ENCODE peak calls at places on chromosome 6, in four cellular contexts. M is A549, H is SK-N-SH, S is suprapubic skin. C is an unnamed sample.

GRCh38 chr6:131372535-131372934 is 200.5 kb upstream of the ARG1 start:
- DNase-seq in M (no peak), H (no peak), S (no peak), C (no peak)

GRCh38 chr6:149150999-149151398 is 166.5 kb upstream of the TAB2 start:
- DNase-seq in M (no peak), H (no peak), S (no peak), C (no peak)

GRCh38 chr6:52362443-52363221 is 681 bp downstream of the PAQR8 start:
- DNase-seq in M (peak; percentile 8), H (peak; percentile 72), S (peak; percentile 75), C (peak; percentile 65)

GRCh38 chr6:8102122-8102958 is at the start of gene EEF1E1:
- DNase-seq in M (peak; percentile 89), H (peak; percentile 95), S (peak; percentile 96), C (peak; percentile 95)

GRCh38 chr6:53956068-53956711 is 155.1 kb upstream of the MLIP start:
- DNase-seq in M (peak; percentile 56), H (no peak), S (peak; percentile 60), C (peak; percentile 84)

GRCh38 chr6:80217799-80218198 is 111.3 kb downstream of the BCKDHB start:
- DNase-seq in M (no peak), H (no peak), S (no peak), C (peak; percentile 87)

GRCh38 chr6:158115102-158115501 is 53.0 kb downstream of the SERAC1 start:
- DNase-seq in M (no peak), H (no peak), S (no peak), C (no peak)

GRCh38 chr6:106629103-106629858 is at the start of the genes QRSL1 and RTN4IP1:
- DNase-seq in M (peak; percentile 96), H (peak; percentile 96), S (peak; percentile 91), C (peak; percentile 91)

GRCh38 chr6:100138346-100139022 is 144.5 kb upstream of the MCHR2 start:
- DNase-seq in M (no peak), H (no peak), S (no peak), C (no peak)

GRCh38 chr6:43769526-43770416 is at the start of gene VEGFA:
- DNase-seq in M (peak; percentile 84), H (peak; percentile 98), S (peak; percentile 94), C (peak; percentile 94)
- TF ChIP-seq EP300 in M (no peak), H (no peak), S (no peak), C (no peak)

DNA sequence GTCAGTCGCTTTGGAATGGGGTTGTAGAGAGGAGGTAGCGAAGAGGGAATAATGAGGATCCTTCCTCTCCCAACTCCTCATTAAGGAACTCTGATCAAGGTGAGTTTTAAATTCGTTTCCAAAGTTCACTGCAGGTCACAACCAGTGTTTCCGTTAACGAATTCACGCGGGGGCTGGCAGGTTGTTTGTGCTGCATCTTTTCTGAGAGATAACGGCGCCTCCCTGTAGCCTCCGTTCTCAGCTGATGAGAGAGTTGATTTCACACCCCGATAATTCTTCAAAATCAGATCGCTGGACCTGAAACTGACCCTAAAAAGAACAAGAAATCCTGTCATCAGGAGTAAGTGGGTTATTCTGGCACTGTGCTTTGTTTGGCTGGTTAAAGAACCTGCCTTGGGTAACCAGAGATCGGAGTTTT is 33.2 kb upstream of the BTN3A2 start:
- DNase-seq in M (no peak), H (no peak), S (no peak), C (no peak)
- H3K27ac ChIP-seq in M (peak overlapping the region; percentile 70), H (no peak overlapping the region), S (no peak overlapping the region), C (no peak overlapping the region)

GRCh38 chr6:164283574-164283973 is 869.1 kb downstream of the QKI start:
- DNase-seq in M (no peak), H (no peak), S (no peak), C (no peak)
- H3K9me3 ChIP-seq in M (no peaks in the 10 kb centered on the region), H (no peaks in the 10 kb centered on the region), S (no peaks in the 10 kb centered on the region), C (no peaks in the 10 kb centered on the region)

GRCh38 chr6:41714556-41715273 is 20.7 kb downstream of the TFEB start:
- DNase-seq in M (no peak), H (no peak), S (no peak), C (no peak)

GRCh38 chr6:41713161-41713649 is 22.2 kb downstream of the TFEB start:
- DNase-seq in M (peak; percentile 77), H (no peak), S (no peak), C (peak; percentile 90)

GRCh38 chr6:41713650-41714291 is 21.6 kb downstream of the TFEB start:
- DNase-seq in M (peak; percentile 56), H (no peak), S (no peak), C (no peak)

GRCh38 chr6:41711323-41712038 is 23.9 kb downstream of the TFEB start:
- DNase-seq in M (no peak), H (no peak), S (no peak), C (no peak)

DNA sequence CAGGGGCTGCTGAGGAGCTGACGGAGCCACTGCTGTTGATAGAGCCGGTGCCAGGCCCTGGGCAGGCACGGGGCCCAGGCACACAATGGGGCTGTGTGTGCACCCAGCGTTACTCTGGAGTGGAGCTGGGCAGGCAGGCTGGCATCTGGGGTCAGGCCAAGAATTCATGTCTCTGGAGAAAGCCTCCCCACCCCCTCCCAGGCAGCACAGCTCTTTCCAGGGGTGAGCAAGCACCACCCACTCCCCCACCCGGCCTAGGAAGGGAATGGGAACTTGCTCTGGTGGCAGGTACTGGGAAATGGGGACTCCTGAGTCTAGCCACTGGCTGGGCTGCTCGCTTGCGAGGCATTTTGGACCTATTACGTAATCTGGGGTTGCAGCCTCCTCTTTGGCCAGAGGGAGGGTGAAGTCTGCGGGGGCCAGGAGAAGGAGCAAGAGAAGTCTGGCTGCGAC is 22.7 kb downstream of the TFEB start:
- DNase-seq in M (peak; percentile 81), H (no peak), S (no peak), C (peak; percentile 89)
- TF ChIP-seq EP300 in M (no peak), H (no peak), S (no peak), C (no peak)

DNA sequence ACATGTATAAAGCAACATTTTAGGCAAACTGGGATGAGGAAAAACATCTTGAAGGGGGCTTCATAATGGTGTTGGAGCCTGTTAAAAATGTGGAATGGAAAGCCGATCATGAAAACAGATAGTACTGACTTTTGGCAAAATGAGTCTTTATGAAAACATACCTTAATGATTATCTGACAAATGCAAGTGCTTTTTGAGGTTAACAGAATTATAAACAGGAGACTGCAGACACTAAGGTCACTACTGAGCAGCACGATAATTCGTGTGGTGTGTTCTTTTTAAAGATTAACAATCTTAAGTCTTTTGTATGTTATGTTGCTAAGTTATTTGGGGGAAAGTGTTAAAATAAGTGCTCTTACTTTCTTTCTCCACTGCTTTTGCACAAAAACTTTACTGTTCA is 73.0 kb downstream of the CDYL start:
- DNase-seq in M (no peak), H (no peak), S (no peak), C (no peak)
- H3K27ac ChIP-seq in M (no peak overlapping the region), H (no peak overlapping the region), S (no peak overlapping the region), C (no peak overlapping the region)

GRCh38 chr6:169915769-169916550 is 164.5 kb downstream of the ERMARD start:
- DNase-seq in M (no peak), H (no peak), S (no peak), C (no peak)

GRCh38 chr6:169918239-169918953 is 167.0 kb downstream of the ERMARD start:
- DNase-seq in M (no peak), H (peak; percentile 71), S (no peak), C (peak; percentile 37)

GRCh38 chr6:169918954-169919549 is 167.6 kb downstream of the ERMARD start:
- DNase-seq in M (no peak), H (no peak), S (no peak), C (peak; percentile 36)

GRCh38 chr6:169920359-169921020 is 169.1 kb downstream of the ERMARD start:
- DNase-seq in M (no peak), H (no peak), S (no peak), C (peak; percentile 26)

DNA sequence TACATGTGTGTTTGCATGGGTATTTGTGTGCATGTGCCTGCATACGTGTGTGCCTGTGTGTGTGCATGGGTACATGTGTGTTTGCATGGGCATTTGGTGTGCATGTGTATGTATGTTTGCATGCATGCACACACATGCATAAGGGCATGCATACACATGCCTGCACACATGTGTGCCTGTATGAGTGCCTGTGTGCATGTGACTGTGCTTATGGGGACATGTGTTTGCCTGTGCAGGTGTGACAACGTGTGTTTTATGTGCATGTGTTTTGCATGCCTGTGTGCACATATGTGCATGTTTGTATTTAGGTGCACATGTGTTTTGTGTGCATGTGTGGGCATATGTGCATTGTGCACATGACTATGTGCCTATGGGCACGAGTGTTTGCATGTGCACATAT is 165.7 kb downstream of the ERMARD start:
- DNase-seq in M (no peak), H (no peak), S (no peak), C (peak; percentile 21)
- H3K9me3 ChIP-seq in M (no peaks in the 10 kb centered on the region), H (no peaks in the 10 kb centered on the region), S (no peaks in the 10 kb centered on the region), C (no peaks in the 10 kb centered on the region)

DNA sequence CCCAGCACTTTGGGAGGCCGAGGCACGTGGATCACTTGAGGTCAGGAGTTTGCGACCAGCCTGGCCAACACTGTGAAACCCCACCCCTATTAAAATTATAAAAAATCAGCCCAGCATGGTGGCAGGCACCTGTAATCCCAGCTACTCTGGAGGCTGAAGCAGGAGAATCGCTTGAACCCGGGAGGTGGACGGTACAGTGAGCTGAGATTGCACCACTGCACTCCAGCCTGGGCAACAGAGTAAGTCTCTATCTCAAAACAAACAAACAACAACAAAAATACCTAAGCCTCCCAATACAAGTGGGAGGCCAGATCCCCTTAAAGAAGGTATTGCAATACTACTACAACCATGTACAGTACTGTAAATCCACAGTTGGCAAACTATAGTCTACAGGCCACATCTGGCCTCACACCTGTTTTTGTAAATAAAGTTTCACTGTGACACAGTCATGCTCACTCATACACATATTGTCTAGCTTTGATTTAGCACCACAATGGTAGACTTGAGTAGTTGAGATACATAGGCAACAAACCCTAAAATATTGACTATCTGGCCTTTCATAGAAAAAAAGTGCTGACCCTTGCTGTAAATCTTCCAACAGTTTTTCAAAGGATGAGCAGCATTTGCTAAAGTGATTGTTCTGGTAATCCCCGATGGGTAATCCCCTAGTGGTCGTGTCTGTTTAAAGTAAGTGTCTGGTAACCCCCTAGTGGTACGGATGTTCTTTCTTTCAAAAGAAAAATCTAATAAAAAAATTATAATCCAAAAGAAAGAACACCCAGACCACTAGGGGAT is 202.0 kb downstream of the RNGTT start:
- DNase-seq in M (no peak), H (no peak), S (no peak), C (no peak)
- TF ChIP-seq EP300 in M (no peak), H (no peak), S (no peak), C (no peak)

DNA sequence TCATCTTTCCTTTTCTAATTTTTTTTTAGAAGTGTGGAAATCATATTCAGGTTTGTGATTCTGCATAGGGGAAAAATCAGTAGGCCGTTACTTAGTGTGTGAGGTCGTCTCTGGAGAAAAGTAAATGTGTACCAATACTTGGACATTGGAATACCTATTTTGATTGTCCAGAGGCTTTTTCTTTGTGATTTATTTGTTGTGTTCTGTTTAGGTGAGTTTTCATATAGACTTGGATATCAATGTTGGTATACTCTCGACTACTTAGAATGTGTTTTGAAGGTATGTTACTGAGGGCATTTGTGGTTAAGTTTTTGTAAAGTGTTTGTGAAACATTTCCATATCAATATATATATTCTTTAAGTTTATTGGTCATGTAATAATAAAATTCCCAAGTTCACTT is 2.3 kb downstream of the CD2AP start:
- DNase-seq in M (no peak), H (no peak), S (no peak), C (no peak)
- H3K27ac ChIP-seq in M (no peak overlapping the region), H (no peak overlapping the region), S (no peak overlapping the region), C (no peak overlapping the region)

C was measured in sigmoid colon.